ENCODE peak calls at places on chromosomes 16 and 17, in five cellular contexts. K, S, J, Q and V are unnamed samples.

GRCh38 chr17:73292031-73292531 is 19.7 kb downstream of the CDC42EP4 start:
- DNase-seq in K (peak), S (peak), J (no peak), Q (no peak), V (no peak)

GRCh38 chr16:3534126-3534525 is 33.3 kb downstream of the CLUAP1 start:
- DNase-seq in K (no peak), S (no peak), J (no peak), Q (no peak), V (no peak)

GRCh38 chr17:72576289-72576759 is 455.5 kb downstream of the SOX9 start:
- DNase-seq in K (no peak), S (no peak), J (no peak), Q (no peak), V (no peak)

GRCh38 chr16:79627092-79627491 is 26.6 kb upstream of the MAF start:
- DNase-seq in K (no peak), S (no peak), J (no peak), Q (no peak), V (no peak)

GRCh38 chr17:76384222-76384986 is at the start of gene SPHK1:
- DNase-seq in K (peak), S (peak), J (peak), Q (peak), V (no peak)

GRCh38 chr16:11393861-11394592 is 48.8 kb downstream of the RMI2 start:
- DNase-seq in K (no peak), S (no peak), J (no peak), Q (no peak), V (no peak)

GRCh38 chr16:30142672-30143346 is 19.8 kb upstream of the MAPK3 start:
- DNase-seq in K (no peak), S (no peak), J (no peak), Q (no peak), V (no peak)

GRCh38 chr16:4261557-4262172 is 11.2 kb downstream of the TFAP4 start:
- DNase-seq in K (no peak), S (peak), J (no peak), Q (peak), V (no peak)